ENCODE peak calls at places on chromosome 21, in five cellular contexts. J, P, K, E and G are unnamed samples.

GRCh38 chr21:37601915-37602314 is 235.3 kb downstream of the DYRK1A start:
- DNase-seq in P (no peak), K (no peak), E (no peak), J (no peak), G (no peak)

GRCh38 chr21:41622831-41623548 is 115.0 kb upstream of the TMPRSS2 start:
- DNase-seq in P (no peak), J (no peak), E (no peak), K (no peak), G (no peak)

GRCh38 chr21:42209801-42210479 is 9.0 kb upstream of the ABCG1 start:
- DNase-seq in E (peak), P (no peak), K (no peak), J (no peak), G (no peak)

GRCh38 chr21:25984538-25984937 is 186.0 kb downstream of the APP start:
- DNase-seq in P (no peak), J (no peak), E (no peak), K (no peak), G (no peak)

GRCh38 chr21:43332872-43333300 is 94.0 kb downstream of the SIK1 start:
- DNase-seq in E (peak), P (no peak), K (no peak), J (no peak), G (peak)

GRCh38 chr21:29217818-29218252 is 80.9 kb upstream of the BACH1 start:
- DNase-seq in P (no peak), J (no peak), K (no peak), E (peak), G (no peak)

GRCh38 chr21:42146821-42147220 is 72.1 kb upstream of the ABCG1 start:
- DNase-seq in J (no peak), P (peak), E (no peak), K (peak), G (no peak)

GRCh38 chr21:21232320-21232719 is 234.1 kb downstream of the NCAM2 start:
- DNase-seq in P (no peak), E (no peak), J (no peak), K (no peak), G (no peak)

GRCh38 chr21:24910591-24910990 is 696.7 kb downstream of the MRPL39 start:
- DNase-seq in K (no peak), E (no peak), J (no peak), P (no peak), G (no peak)

GRCh38 chr21:36891692-36892091 is 74.8 kb downstream of the HLCS start:
- DNase-seq in J (no peak), P (no peak), K (no peak), E (no peak), G (no peak)

GRCh38 chr21:42544544-42544943 is 30.9 kb downstream of the SLC37A1 start:
- DNase-seq in P (no peak), K (no peak), E (no peak), J (no peak), G (no peak)

GRCh38 chr21:28240586-28240985 is 752.1 kb downstream of the LTN1 start:
- DNase-seq in J (no peak), E (no peak), K (no peak), P (no peak), G (no peak)